ENCODE peak calls at places on chromosome 19, in four cellular contexts. R is astrocyte of the spinal cord, Y is Calu3, S is mucosa of descending colon. X is an unnamed sample.
A peak's percentile ranks its signal among the peaks of the same experiment; 100 is the strongest.

GRCh38 chr19:17296976-17297375 is 6.2 kb downstream of the ABHD8 start:
- DNase-seq in S (no peak), R (no peak), Y (no peak), X (no peak)

GRCh38 chr19:17868669-17869068 is 3.1 kb upstream of the SLC5A5 start:
- DNase-seq in R (no peak), S (no peak), Y (no peak), X (no peak)

GRCh38 chr19:17347361-17347760 is 10.0 kb downstream of the GTPBP3 start:
- DNase-seq in Y (no peak), R (peak; percentile 27), S (no peak), X (no peak)

GRCh38 chr19:1521636-1522035 is 2.2 kb upstream of the PLK5 start:
- DNase-seq in S (no peak), R (no peak), Y (no peak), X (no peak)

GRCh38 chr19:10305139-10305806 is 4.3 kb downstream of the ZGLP1 start:
- DNase-seq in R (no peak), Y (no peak), S (no peak), X (no peak)

GRCh38 chr19:23914402-23915286 is at the start of gene ZNF726:
- DNase-seq in Y (peak; percentile 85), S (peak; percentile 84), R (peak; percentile 93), X (peak; percentile 95)

GRCh38 chr19:46979103-46979769 is 40.4 kb upstream of the NPAS1 start:
- DNase-seq in Y (no peak), S (no peak), R (no peak), X (no peak)

GRCh38 chr19:3543150-3544053 is 4.4 kb downstream of the TEKTIP1 start:
- DNase-seq in S (no peak), R (no peak), Y (no peak), X (no peak)

GRCh38 chr19:46931197-46931596 is 70.4 kb downstream of the ARHGAP35 start:
- DNase-seq in Y (no peak), R (no peak), S (no peak), X (no peak)

GRCh38 chr19:28646629-28647028 is 566.3 kb downstream of the UQCRFS1 start:
- DNase-seq in R (no peak), Y (no peak), S (no peak), X (no peak)

GRCh38 chr19:53867225-53868090 is at the start of gene MYADM:
- DNase-seq in Y (peak; percentile 100), S (peak; percentile 100), R (peak; percentile 100), X (peak; percentile 100)

GRCh38 chr19:3653865-3654513 is 27.4 kb upstream of the CACTIN start:
- DNase-seq in R (no peak), Y (peak; percentile 10), S (no peak), X (peak; percentile 55)

GRCh38 chr19:41887711-41888382 is 4.9 kb downstream of the ARHGEF1 start:
- DNase-seq in Y (peak; percentile 98), S (peak; percentile 78), R (peak; percentile 59), X (peak; percentile 96)
- TF ChIP-seq CTCF in Y (peak; percentile 67), S (no peak), R (no peak), X (peak; percentile 50)

GRCh38 chr19:45161715-45162463 is 1.1 kb upstream of the NKPD1 start:
- DNase-seq in S (no peak), R (peak; percentile 34), Y (peak; percentile 73), X (no peak)
- TF ChIP-seq CTCF in S (no peak), R (peak; percentile 92), Y (peak; percentile 61), X (no peak)

GRCh38 chr19:48618916-48619691 is at the start of the genes RPL18 and SPHK2:
- DNase-seq in Y (peak; percentile 98), R (peak; percentile 100), S (peak; percentile 96), X (peak; percentile 98)

GRCh38 chr19:48616491-48617056 is 1.7 kb upstream of the FAM83E start:
- DNase-seq in S (no peak), Y (no peak), R (no peak), X (no peak)

GRCh38 chr19:48618278-48618915 is 581 bp downstream of the RPL18 start:
- DNase-seq in R (no peak), S (no peak), Y (no peak), X (no peak)

GRCh38 chr19:48616041-48616436 is 1.2 kb upstream of the FAM83E start:
- DNase-seq in S (no peak), R (no peak), Y (no peak), X (no peak)

GRCh38 chr19:48617146-48617937 is 1.6 kb downstream of the RPL18 start:
- DNase-seq in R (peak; percentile 30), S (no peak), Y (no peak), X (no peak)
- TF ChIP-seq CTCF in R (no peak), S (no peak), Y (peak; percentile 17), X (no peak)

GRCh38 chr19:56120371-56121179 is 520 bp downstream of the ZNF787 start:
- DNase-seq in Y (peak; percentile 85), R (peak; percentile 68), S (peak; percentile 93), X (peak; percentile 80)
- TF ChIP-seq CTCF in Y (no peak), R (peak; percentile 19), S (no peak), X (no peak)

GRCh38 chr19:55673889-55674288 is 1.1 kb upstream of the EPN1 start:
- DNase-seq in S (no peak), R (no peak), Y (no peak), X (no peak)
- TF ChIP-seq CTCF in S (no peak), R (no peak), Y (no peak), X (no peak)

DNA sequence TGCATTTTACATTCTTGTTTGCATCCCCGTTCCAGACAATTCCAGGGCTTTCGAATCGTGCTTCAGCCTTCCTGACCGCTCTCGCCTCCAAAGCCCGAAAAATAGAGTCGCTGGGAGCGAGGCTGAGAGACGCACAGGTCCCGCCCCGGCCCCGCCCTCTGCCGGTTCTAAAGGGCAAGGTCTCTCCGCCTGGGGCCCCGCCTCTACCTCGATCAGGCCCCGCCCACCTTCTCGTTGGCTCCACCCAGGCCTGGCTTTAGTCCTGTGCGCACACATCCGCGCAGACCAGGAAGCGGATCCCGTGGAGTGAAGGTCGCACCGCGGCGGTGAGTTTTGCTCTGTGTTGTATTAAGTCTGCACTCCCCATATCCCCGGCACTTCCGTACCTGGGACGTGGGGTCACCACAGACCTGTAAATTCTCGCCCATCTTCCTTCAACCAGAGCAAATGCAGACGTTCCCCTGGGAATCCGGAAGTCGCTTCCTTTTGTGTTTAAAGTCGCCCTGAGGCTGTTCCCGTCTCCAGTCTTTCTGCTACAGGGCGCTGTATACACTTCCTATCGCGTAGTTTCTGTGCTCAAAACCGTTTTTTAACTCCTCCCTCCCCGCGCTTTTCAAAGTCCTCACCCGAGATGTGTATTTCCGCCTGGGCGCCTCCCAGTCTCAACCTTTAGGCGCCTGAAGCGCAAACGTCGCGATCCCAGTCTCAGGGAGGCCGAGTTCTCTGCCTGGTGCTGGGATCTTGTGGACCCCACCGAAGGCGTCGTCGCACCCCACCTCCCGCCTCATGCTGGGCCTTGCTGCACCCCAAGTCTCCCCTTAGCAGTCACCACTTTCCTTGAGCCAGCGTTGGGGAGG is at the start of gene ZNF701:
- DNase-seq in Y (no peak), S (peak; percentile 98), R (peak; percentile 94), X (peak; percentile 97)
- TF ChIP-seq CTCF in Y (no peak), S (peak; percentile 34), R (peak; percentile 26), X (peak; percentile 34)

X was measured in activated CD8-positive, alpha-beta T cell treated with anti-CD3 and anti-CD28 coated beads for 36 hours.